ENCODE peak calls at places on chromosomes 16 and 17, in six cellular contexts. F is IMR-90, L is natural killer cell, E is left ventricle myocardium inferior, O is fibroblast of the aortic adventitia, N is SK-N-SH. C is an unnamed sample.

GRCh38 chr17:65592131-65592965 is 30.9 kb upstream of the AXIN2 start:
- DNase-seq in L (no peak), F (no peak), E (no peak), O (no peak), N (no peak), C (no peak)

GRCh38 chr16:5056347-5056746 is 9.4 kb downstream of the C16orf89 start:
- DNase-seq in E (no peak), L (no peak), N (peak; percentile 71), O (no peak), F (no peak), C (no peak)

GRCh38 chr16:70778901-70779309 is 22.1 kb downstream of the VAC14 start:
- DNase-seq in N (peak; percentile 66), L (no peak), F (peak; percentile 92), O (peak; percentile 95), E (peak; percentile 49), C (no peak)

GRCh38 chr16:13421726-13422125 is 498.2 kb upstream of the ERCC4 start:
- DNase-seq in L (no peak), F (no peak), O (no peak), N (no peak), E (no peak), C (no peak)

GRCh38 chr17:76351526-76352071 is 2.1 kb downstream of the PRPSAP1 start:
- DNase-seq in F (no peak), E (no peak), N (no peak), L (no peak), O (no peak), C (no peak)

GRCh38 chr16:87216148-87216823 is 100.9 kb downstream of the C16orf95 start:
- DNase-seq in N (no peak), L (no peak), E (no peak), O (no peak), F (no peak), C (no peak)

GRCh38 chr16:23595246-23595950 is 718 bp downstream of the NDUFAB1 start:
- DNase-seq in N (peak; percentile 20), F (no peak), E (no peak), L (no peak), O (no peak), C (no peak)

GRCh38 chr16:84907575-84907974 is 87.8 kb downstream of the CRISPLD2 start:
- DNase-seq in N (no peak), O (no peak), L (no peak), E (no peak), F (peak; percentile 76), C (no peak)

GRCh38 chr16:54673353-54673752 is 257.3 kb upstream of the IRX5 start:
- DNase-seq in O (no peak), F (no peak), E (no peak), L (no peak), N (no peak), C (no peak)

GRCh38 chr16:57961538-57961937 is 9.4 kb downstream of the CNGB1 start:
- DNase-seq in L (no peak), O (no peak), F (no peak), N (no peak), E (no peak), C (no peak)

GRCh38 chr17:38579934-38580333 is 25.8 kb downstream of the SRCIN1 start:
- DNase-seq in F (peak; percentile 13), O (peak; percentile 9), E (no peak), N (peak; percentile 94), L (no peak), C (no peak)

GRCh38 chr17:71633391-71633849 is 487.4 kb upstream of the SOX9 start:
- DNase-seq in E (no peak), N (no peak), F (peak; percentile 92), O (peak; percentile 22), L (no peak), C (no peak)

GRCh38 chr17:69317625-69318024 is 9.3 kb downstream of the ABCA5 start:
- DNase-seq in F (no peak), O (no peak), N (no peak), L (no peak), E (no peak), C (no peak)

GRCh38 chr16:35687781-35688180 is 2228.4 kb downstream of the TP53TG3F start:
- DNase-seq in E (no peak), O (no peak), F (no peak), N (no peak), L (no peak), C (no peak)

GRCh38 chr17:19570497-19571151 is 37.0 kb downstream of the SLC47A1 start:
- DNase-seq in E (no peak), O (no peak), N (no peak), F (no peak), L (no peak), C (no peak)

GRCh38 chr17:49216953-49217650 is 6.6 kb downstream of the ABI3 start:
- DNase-seq in L (no peak), O (no peak), E (peak; percentile 63), N (peak; percentile 40), F (no peak), C (no peak)

GRCh38 chr16:67760831-67761230 is 41.7 kb upstream of the GFOD2 start:
- DNase-seq in F (no peak), O (no peak), E (no peak), N (no peak), L (no peak), C (no peak)

GRCh38 chr16:54957403-54957802 is 26.7 kb downstream of the IRX5 start:
- DNase-seq in L (no peak), O (peak; percentile 9), N (no peak), E (no peak), F (no peak), C (no peak)

GRCh38 chr16:61900482-61900881 is 135.8 kb downstream of the CDH8 start:
- DNase-seq in F (no peak), E (no peak), N (no peak), O (no peak), L (no peak), C (no peak)

GRCh38 chr16:106623-107324 is 28.7 kb downstream of the MPG start:
- DNase-seq in F (peak; percentile 84), N (peak; percentile 79), E (no peak), O (peak; percentile 90), L (peak; percentile 42), C (peak; percentile 65)

GRCh38 chr16:57277586-57277985 is 6.9 kb downstream of the PLLP start:
- DNase-seq in O (peak; percentile 41), E (no peak), N (no peak), F (peak; percentile 60), L (no peak), C (no peak)

GRCh38 chr17:36203335-36203734 is 6.8 kb upstream of the CCL3L1 start:
- DNase-seq in N (no peak), F (no peak), O (no peak), E (no peak), L (no peak), C (no peak)

GRCh38 chr16:12191102-12191501 is 214.6 kb downstream of the SNX29 start:
- DNase-seq in F (no peak), L (no peak), E (no peak), O (no peak), N (no peak), C (no peak)

DNA sequence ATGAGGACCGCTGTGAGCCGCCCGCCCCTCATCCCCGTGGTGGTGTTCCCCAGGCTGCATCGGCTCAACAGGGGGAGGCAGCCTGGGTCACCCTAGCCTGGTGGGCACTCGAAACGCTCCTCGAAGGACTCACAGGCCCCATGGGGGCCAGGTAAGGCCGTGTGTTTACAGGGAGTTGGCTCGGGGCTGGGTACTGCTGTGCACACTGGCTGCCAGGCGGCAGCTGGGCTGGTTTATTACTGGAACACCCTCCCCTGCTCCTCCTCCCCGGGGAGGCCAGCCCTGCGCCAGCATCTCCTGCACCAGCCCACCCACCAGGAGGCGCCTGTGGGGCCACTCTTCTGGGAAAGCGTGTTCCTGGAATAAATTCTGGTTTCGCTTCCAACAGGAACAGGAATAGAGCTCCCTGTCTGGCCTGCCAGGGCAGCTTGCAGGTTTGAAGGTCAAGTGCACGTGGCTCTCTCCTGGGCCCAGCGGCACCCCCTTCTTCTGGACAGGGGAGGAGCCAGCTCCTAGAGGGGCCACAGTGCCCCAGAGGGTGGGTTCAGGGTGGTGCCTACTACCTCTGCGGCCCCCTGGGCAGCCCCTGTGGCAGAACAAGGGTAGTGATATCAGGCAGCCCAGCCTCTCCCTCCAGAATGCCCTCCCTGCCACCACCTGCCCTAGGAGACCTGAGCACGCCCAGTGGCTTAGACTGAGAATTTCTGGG is 11.3 kb downstream of the MCRIP1 start:
- DNase-seq in E (peak; percentile 84), O (peak; percentile 55), N (peak; percentile 82), F (peak; percentile 29), L (no peak), C (peak; percentile 59)
- TF ChIP-seq CTCF in E (peak; percentile 79), O (peak; percentile 58), N (peak; percentile 55), F (peak; percentile 52), L (no peak), C (peak; percentile 76)

GRCh38 chr16:88697831-88698693 is 8.1 kb downstream of the RNF166 start:
- DNase-seq in E (no peak), N (no peak), L (no peak), F (no peak), O (no peak), C (peak; percentile 34)
- TF ChIP-seq CTCF in E (peak; percentile 55), N (peak; percentile 44), L (no peak), F (peak; percentile 13), O (no peak), C (peak; percentile 26)

GRCh38 chr17:41521574-41522261 is 3.0 kb upstream of the KRT15 start:
- DNase-seq in O (peak; percentile 74), L (no peak), N (no peak), F (peak; percentile 91), E (no peak), C (no peak)
- TF ChIP-seq CTCF in O (no peak), L (no peak), N (no peak), F (no peak), E (no peak), C (no peak)

DNA sequence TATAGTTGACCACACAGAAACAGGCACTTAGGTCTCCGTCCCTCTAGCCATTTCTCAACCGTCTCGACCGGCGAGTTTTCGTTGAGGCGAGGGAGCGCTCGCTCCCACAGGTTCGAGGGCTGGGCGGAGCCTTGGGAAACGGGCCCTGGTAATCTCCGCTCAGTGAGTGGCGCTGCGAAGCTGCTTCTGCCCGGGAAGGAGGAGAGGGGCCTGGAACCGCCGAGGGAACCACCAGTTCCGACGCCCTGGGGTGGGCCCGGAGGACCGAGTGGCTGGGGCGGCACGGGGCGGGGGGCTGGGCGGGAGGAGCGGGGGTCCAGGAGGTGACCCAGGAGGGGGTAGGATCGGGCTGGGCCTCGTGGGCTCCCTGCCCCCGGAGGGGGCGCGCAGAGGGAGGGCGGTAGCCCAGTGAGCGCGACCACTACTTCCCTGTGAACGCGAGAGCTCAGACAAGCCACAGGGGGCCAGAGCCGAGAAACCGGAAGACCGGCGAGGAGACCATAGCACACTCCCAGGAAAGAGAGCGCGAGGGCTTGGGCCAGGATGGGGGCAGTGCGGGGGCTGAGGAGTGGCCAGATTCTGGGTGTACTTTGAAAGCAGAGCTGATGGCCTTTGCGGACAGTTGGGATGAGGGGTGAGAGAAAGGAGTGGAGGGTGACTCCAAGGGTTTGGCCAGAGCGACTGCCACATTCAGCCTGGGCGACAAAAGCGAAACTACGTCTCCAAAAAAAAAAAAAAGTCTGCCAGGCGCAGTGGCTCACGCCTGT is 29.9 kb upstream of the ARL4D start:
- DNase-seq in F (peak; percentile 70), L (peak; percentile 66), E (peak; percentile 84), O (peak; percentile 77), N (peak; percentile 75), C (no peak)
- TF ChIP-seq CTCF in F (peak; percentile 28), L (no peak), E (peak; percentile 15), O (no peak), N (peak; percentile 12), C (peak; percentile 9)

GRCh38 chr17:44952946-44953475 is 5.4 kb upstream of the KIF18B start:
- DNase-seq in O (no peak), F (no peak), N (no peak), E (no peak), L (no peak), C (no peak)
- TF ChIP-seq CTCF in O (no peak), F (no peak), N (no peak), E (no peak), L (no peak), C (no peak)

C was measured in D721Med.